ENCODE peak calls at places on chromosomes 3 and 15, in six cellular contexts. One of them, this sample, is unnamed.

GRCh38 chr3:33826688-33827087 is 28.3 kb downstream of the PDCD6IP start:
- DNase-seq in endothelial cell of umbilical vein: no peak
- DNase-seq in cardiac muscle cell: peak; percentile 38
- DNase-seq in heart left ventricle: no peak
- DNase-seq in fibroblast of lung: peak; percentile 61
- DNase-seq in mammary epithelial cell: no peak
- DNase-seq in this sample: peak; percentile 25

GRCh38 chr3:120468635-120469295 is 18.0 kb upstream of the FSTL1 start:
- DNase-seq in cardiac muscle cell: no peak
- DNase-seq in fibroblast of lung: no peak
- DNase-seq in heart left ventricle: no peak
- DNase-seq in endothelial cell of umbilical vein: no peak
- DNase-seq in mammary epithelial cell: no peak
- DNase-seq in this sample: no peak

GRCh38 chr3:66490214-66490613 is 10.6 kb downstream of the LRIG1 start:
- DNase-seq in heart left ventricle: no peak
- DNase-seq in fibroblast of lung: peak; percentile 70
- DNase-seq in cardiac muscle cell: peak; percentile 36
- DNase-seq in endothelial cell of umbilical vein: peak; percentile 71
- DNase-seq in mammary epithelial cell: no peak
- DNase-seq in this sample: no peak

GRCh38 chr3:97932387-97932801 is 39.8 kb downstream of the RIOX2 start:
- DNase-seq in endothelial cell of umbilical vein: no peak
- DNase-seq in mammary epithelial cell: no peak
- DNase-seq in heart left ventricle: peak; percentile 20
- DNase-seq in cardiac muscle cell: peak; percentile 70
- DNase-seq in fibroblast of lung: no peak
- DNase-seq in this sample: no peak

GRCh38 chr3:49346797-49347251 is 7.0 kb upstream of the USP4 start:
- DNase-seq in fibroblast of lung: peak; percentile 84
- DNase-seq in endothelial cell of umbilical vein: no peak
- DNase-seq in heart left ventricle: no peak
- DNase-seq in cardiac muscle cell: no peak
- DNase-seq in mammary epithelial cell: peak; percentile 67
- DNase-seq in this sample: no peak

GRCh38 chr3:178129109-178129508 is 407.1 kb upstream of the KCNMB2 start:
- DNase-seq in cardiac muscle cell: no peak
- DNase-seq in mammary epithelial cell: no peak
- DNase-seq in fibroblast of lung: peak; percentile 68
- DNase-seq in endothelial cell of umbilical vein: no peak
- DNase-seq in heart left ventricle: no peak
- DNase-seq in this sample: no peak

GRCh38 chr3:16801223-16801622 is 83.5 kb upstream of the PLCL2 start:
- DNase-seq in fibroblast of lung: no peak
- DNase-seq in endothelial cell of umbilical vein: no peak
- DNase-seq in heart left ventricle: no peak
- DNase-seq in cardiac muscle cell: peak; percentile 58
- DNase-seq in mammary epithelial cell: no peak
- DNase-seq in this sample: no peak

GRCh38 chr3:22089284-22089683 is 338.3 kb upstream of the ZNF385D start:
- DNase-seq in heart left ventricle: no peak
- DNase-seq in fibroblast of lung: peak; percentile 12
- DNase-seq in cardiac muscle cell: peak; percentile 32
- DNase-seq in mammary epithelial cell: peak; percentile 32
- DNase-seq in endothelial cell of umbilical vein: peak; percentile 6
- DNase-seq in this sample: no peak

GRCh38 chr15:84942456-84942855 is 39.2 kb upstream of the PDE8A start:
- DNase-seq in cardiac muscle cell: no peak
- DNase-seq in mammary epithelial cell: no peak
- DNase-seq in endothelial cell of umbilical vein: no peak
- DNase-seq in fibroblast of lung: no peak
- DNase-seq in heart left ventricle: no peak
- DNase-seq in this sample: no peak

GRCh38 chr15:80776420-80777045 is 2.6 kb upstream of the CEMIP start:
- DNase-seq in endothelial cell of umbilical vein: peak; percentile 81
- DNase-seq in heart left ventricle: peak; percentile 70
- DNase-seq in cardiac muscle cell: peak; percentile 87
- DNase-seq in mammary epithelial cell: peak; percentile 69
- DNase-seq in fibroblast of lung: peak; percentile 67
- DNase-seq in this sample: no peak

GRCh38 chr3:197224034-197224444 is 74.4 kb downstream of the DLG1 start:
- DNase-seq in fibroblast of lung: peak; percentile 57
- DNase-seq in mammary epithelial cell: peak; percentile 37
- DNase-seq in heart left ventricle: no peak
- DNase-seq in cardiac muscle cell: peak; percentile 75
- DNase-seq in endothelial cell of umbilical vein: peak; percentile 64
- DNase-seq in this sample: no peak

GRCh38 chr15:71002321-71002720 is 109.7 kb downstream of the LRRC49 start:
- DNase-seq in endothelial cell of umbilical vein: peak; percentile 43
- DNase-seq in heart left ventricle: no peak
- DNase-seq in fibroblast of lung: peak; percentile 41
- DNase-seq in mammary epithelial cell: no peak
- DNase-seq in cardiac muscle cell: peak; percentile 15
- DNase-seq in this sample: no peak

GRCh38 chr3:57538465-57538864 is 5.7 kb downstream of the DNAH12 start:
- DNase-seq in mammary epithelial cell: no peak
- DNase-seq in endothelial cell of umbilical vein: no peak
- DNase-seq in fibroblast of lung: no peak
- DNase-seq in heart left ventricle: no peak
- DNase-seq in cardiac muscle cell: no peak
- DNase-seq in this sample: no peak

GRCh38 chr3:57545636-57546268 is 1.6 kb upstream of the DNAH12 start:
- DNase-seq in mammary epithelial cell: no peak
- DNase-seq in cardiac muscle cell: peak; percentile 67
- DNase-seq in fibroblast of lung: peak; percentile 56
- DNase-seq in endothelial cell of umbilical vein: no peak
- DNase-seq in heart left ventricle: peak; percentile 52
- DNase-seq in this sample: no peak

GRCh38 chr3:57546616-57547015 is 2.5 kb upstream of the DNAH12 start:
- DNase-seq in cardiac muscle cell: no peak
- DNase-seq in heart left ventricle: no peak
- DNase-seq in endothelial cell of umbilical vein: no peak
- DNase-seq in fibroblast of lung: no peak
- DNase-seq in mammary epithelial cell: no peak
- DNase-seq in this sample: no peak

GRCh38 chr3:57544181-57545125 is at the start of gene DNAH12:
- DNase-seq in heart left ventricle: no peak
- DNase-seq in endothelial cell of umbilical vein: peak; percentile 68
- DNase-seq in cardiac muscle cell: peak; percentile 55
- DNase-seq in fibroblast of lung: peak; percentile 58
- DNase-seq in mammary epithelial cell: peak; percentile 65
- DNase-seq in this sample: no peak
- H3K4me3 ChIP-seq in heart left ventricle: no peak within 1 kb of the TSS
- H3K4me3 ChIP-seq in endothelial cell of umbilical vein: peak within 1 kb of the TSS; percentile 22
- H3K4me3 ChIP-seq in cardiac muscle cell: peak within 1 kb of the TSS; percentile 8
- H3K4me3 ChIP-seq in fibroblast of lung: peak within 1 kb of the TSS; percentile 28
- H3K4me3 ChIP-seq in mammary epithelial cell: peak within 1 kb of the TSS; percentile 39
- H3K4me3 ChIP-seq in this sample: no peak within 1 kb of the TSS

DNA sequence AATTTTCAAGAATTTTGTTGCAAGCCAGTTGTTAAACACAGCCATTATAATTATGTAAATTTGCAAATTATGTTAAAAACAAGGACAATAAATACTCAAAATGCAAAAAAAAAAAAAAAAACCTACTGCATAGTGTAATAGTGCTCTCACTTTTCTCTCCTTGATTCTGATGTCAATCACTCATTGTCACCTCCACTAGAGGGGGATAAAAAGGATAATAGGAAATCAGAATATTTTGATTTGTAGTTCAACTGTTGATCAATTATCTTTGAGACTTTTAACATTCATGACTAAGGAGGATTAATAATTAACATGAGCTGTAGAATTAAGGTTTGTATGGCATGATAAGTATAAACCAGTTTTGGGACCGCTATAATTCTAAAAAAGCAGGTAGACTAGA is 40.2 kb downstream of the PPARG start:
- DNase-seq in endothelial cell of umbilical vein: no peak
- DNase-seq in fibroblast of lung: no peak
- DNase-seq in mammary epithelial cell: no peak
- DNase-seq in cardiac muscle cell: no peak
- DNase-seq in heart left ventricle: no peak
- DNase-seq in this sample: no peak
- TF ChIP-seq CTCF in endothelial cell of umbilical vein: no peak
- TF ChIP-seq CTCF in fibroblast of lung: no peak
- TF ChIP-seq CTCF in mammary epithelial cell: no peak
- TF ChIP-seq CTCF in cardiac muscle cell: peak; percentile 1
- TF ChIP-seq CTCF in heart left ventricle: no peak
- TF ChIP-seq CTCF in this sample: no peak

GRCh38 chr3:194447161-194447560 is 39.6 kb downstream of the ATP13A3 start:
- DNase-seq in heart left ventricle: no peak
- DNase-seq in fibroblast of lung: peak; percentile 20
- DNase-seq in mammary epithelial cell: no peak
- DNase-seq in endothelial cell of umbilical vein: no peak
- DNase-seq in cardiac muscle cell: no peak
- DNase-seq in this sample: no peak

GRCh38 chr3:194443911-194444310 is 42.9 kb downstream of the ATP13A3 start:
- DNase-seq in endothelial cell of umbilical vein: no peak
- DNase-seq in mammary epithelial cell: no peak
- DNase-seq in fibroblast of lung: no peak
- DNase-seq in heart left ventricle: no peak
- DNase-seq in cardiac muscle cell: no peak
- DNase-seq in this sample: peak; percentile 9

GRCh38 chr3:194447657-194448056 is 39.1 kb downstream of the ATP13A3 start:
- DNase-seq in endothelial cell of umbilical vein: no peak
- DNase-seq in mammary epithelial cell: no peak
- DNase-seq in fibroblast of lung: no peak
- DNase-seq in heart left ventricle: no peak
- DNase-seq in cardiac muscle cell: no peak
- DNase-seq in this sample: no peak

GRCh38 chr3:194446754-194447153 is 40.0 kb downstream of the ATP13A3 start:
- DNase-seq in fibroblast of lung: no peak
- DNase-seq in heart left ventricle: no peak
- DNase-seq in mammary epithelial cell: no peak
- DNase-seq in endothelial cell of umbilical vein: no peak
- DNase-seq in cardiac muscle cell: no peak
- DNase-seq in this sample: no peak

DNA sequence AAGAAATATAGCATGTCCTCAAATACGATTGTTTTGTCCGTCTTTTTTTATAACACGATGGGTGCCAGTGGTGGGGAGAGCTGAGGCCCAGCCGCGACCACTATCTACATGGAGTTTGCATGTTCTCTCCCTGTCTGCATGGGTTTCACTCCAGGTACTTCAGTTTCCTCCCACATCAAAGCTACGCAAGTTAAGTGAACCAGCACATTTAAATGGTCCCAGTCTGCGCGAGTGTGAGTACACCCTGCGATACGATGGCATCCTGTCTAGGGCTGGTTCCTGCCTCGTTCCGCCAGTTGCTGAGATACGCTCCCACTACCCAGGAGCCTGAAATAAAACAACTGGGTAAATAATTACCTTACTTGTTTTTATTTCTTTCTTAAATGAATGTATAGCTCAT is 40.6 kb downstream of the ATP13A3 start:
- DNase-seq in mammary epithelial cell: no peak
- DNase-seq in heart left ventricle: no peak
- DNase-seq in cardiac muscle cell: no peak
- DNase-seq in fibroblast of lung: no peak
- DNase-seq in endothelial cell of umbilical vein: no peak
- DNase-seq in this sample: no peak
- H3K36me3 ChIP-seq in mammary epithelial cell: peaks cover 34% of the 10 kb centered on the region
- H3K36me3 ChIP-seq in heart left ventricle: peaks cover 76% of the 10 kb centered on the region
- H3K36me3 ChIP-seq in cardiac muscle cell: peaks cover 78% of the 10 kb centered on the region
- H3K36me3 ChIP-seq in fibroblast of lung: peaks cover 9% of the 10 kb centered on the region
- H3K36me3 ChIP-seq in endothelial cell of umbilical vein: peaks cover 15% of the 10 kb centered on the region
- H3K36me3 ChIP-seq in this sample: peaks cover 5% of the 10 kb centered on the region

GRCh38 chr15:40421246-40422157 is 15.9 kb downstream of the IVD start:
- DNase-seq in mammary epithelial cell: peak; percentile 57
- DNase-seq in heart left ventricle: peak; percentile 78
- DNase-seq in cardiac muscle cell: peak; percentile 76
- DNase-seq in fibroblast of lung: peak; percentile 44
- DNase-seq in endothelial cell of umbilical vein: peak; percentile 61
- DNase-seq in this sample: no peak
- H3K4me3 ChIP-seq in mammary epithelial cell: peak overlapping the region; percentile 24
- H3K4me3 ChIP-seq in heart left ventricle: no peak overlapping the region
- H3K4me3 ChIP-seq in cardiac muscle cell: no peak overlapping the region
- H3K4me3 ChIP-seq in fibroblast of lung: no peak overlapping the region
- H3K4me3 ChIP-seq in endothelial cell of umbilical vein: no peak overlapping the region
- H3K4me3 ChIP-seq in this sample: no peak overlapping the region

This sample was measured in BJ.